ENCODE peak calls at places on chromosomes 12 and 14, in nine cellular contexts. One of them, this sample, is unnamed.

GRCh38 chr14:42391146-42391821 is 784.6 kb downstream of the LRFN5 start:
- DNase-seq in transverse colon: no peak
- DNase-seq in activated T-helper 9 cell treated with anti-CD3 and anti-CD28 coated beads, Interleukin-2, amount 50 U/mL, for 16 hours: no peak
- DNase-seq in HFFc6: no peak
- DNase-seq in activated T-cell treated with anti-CD3 and anti-CD28 coated beads for 1 hour: no peak
- DNase-seq in T-helper 2 cell: no peak
- DNase-seq in midbrain: no peak
- DNase-seq in NCI-H2081: no peak
- DNase-seq in adrenal gland: no peak
- DNase-seq in this sample: no peak

GRCh38 chr12:32208355-32208754 is 101.7 kb downstream of the BICD1 start:
- DNase-seq in midbrain: no peak
- DNase-seq in HFFc6: no peak
- DNase-seq in adrenal gland: no peak
- DNase-seq in activated T-cell treated with anti-CD3 and anti-CD28 coated beads for 1 hour: no peak
- DNase-seq in transverse colon: no peak
- DNase-seq in NCI-H2081: no peak
- DNase-seq in T-helper 2 cell: no peak
- DNase-seq in activated T-helper 9 cell treated with anti-CD3 and anti-CD28 coated beads, Interleukin-2, amount 50 U/mL, for 16 hours: no peak
- DNase-seq in this sample: no peak

GRCh38 chr12:130872179-130873096 is 572 bp downstream of the RAN start:
- DNase-seq in activated T-helper 9 cell treated with anti-CD3 and anti-CD28 coated beads, Interleukin-2, amount 50 U/mL, for 16 hours: peak; percentile 48
- DNase-seq in activated T-cell treated with anti-CD3 and anti-CD28 coated beads for 1 hour: peak; percentile 24
- DNase-seq in HFFc6: no peak
- DNase-seq in adrenal gland: peak; percentile 29
- DNase-seq in T-helper 2 cell: peak; percentile 47
- DNase-seq in midbrain: peak; percentile 26
- DNase-seq in transverse colon: peak; percentile 37
- DNase-seq in NCI-H2081: peak; percentile 24
- DNase-seq in this sample: peak; percentile 28

GRCh38 chr14:104926619-104927431 is 2.1 kb downstream of the PLD4 start:
- DNase-seq in midbrain: peak; percentile 4
- DNase-seq in activated T-cell treated with anti-CD3 and anti-CD28 coated beads for 1 hour: no peak
- DNase-seq in NCI-H2081: no peak
- DNase-seq in transverse colon: peak; percentile 38
- DNase-seq in activated T-helper 9 cell treated with anti-CD3 and anti-CD28 coated beads, Interleukin-2, amount 50 U/mL, for 16 hours: no peak
- DNase-seq in T-helper 2 cell: no peak
- DNase-seq in adrenal gland: no peak
- DNase-seq in HFFc6: no peak
- DNase-seq in this sample: no peak

GRCh38 chr12:30450226-30450625 is 245.4 kb downstream of the IPO8 start:
- DNase-seq in activated T-cell treated with anti-CD3 and anti-CD28 coated beads for 1 hour: no peak
- DNase-seq in HFFc6: no peak
- DNase-seq in T-helper 2 cell: no peak
- DNase-seq in activated T-helper 9 cell treated with anti-CD3 and anti-CD28 coated beads, Interleukin-2, amount 50 U/mL, for 16 hours: no peak
- DNase-seq in adrenal gland: no peak
- DNase-seq in NCI-H2081: no peak
- DNase-seq in midbrain: no peak
- DNase-seq in transverse colon: no peak
- DNase-seq in this sample: no peak

GRCh38 chr14:91186515-91187066 is 57.9 kb downstream of the GPR68 start:
- DNase-seq in NCI-H2081: no peak
- DNase-seq in activated T-cell treated with anti-CD3 and anti-CD28 coated beads for 1 hour: no peak
- DNase-seq in adrenal gland: no peak
- DNase-seq in T-helper 2 cell: no peak
- DNase-seq in activated T-helper 9 cell treated with anti-CD3 and anti-CD28 coated beads, Interleukin-2, amount 50 U/mL, for 16 hours: no peak
- DNase-seq in HFFc6: peak; percentile 31
- DNase-seq in midbrain: no peak
- DNase-seq in transverse colon: no peak
- DNase-seq in this sample: peak; percentile 43

GRCh38 chr12:113263431-113263963 is 42.2 kb downstream of the TPCN1 start:
- DNase-seq in HFFc6: no peak
- DNase-seq in NCI-H2081: no peak
- DNase-seq in midbrain: no peak
- DNase-seq in transverse colon: no peak
- DNase-seq in T-helper 2 cell: no peak
- DNase-seq in activated T-helper 9 cell treated with anti-CD3 and anti-CD28 coated beads, Interleukin-2, amount 50 U/mL, for 16 hours: no peak
- DNase-seq in adrenal gland: no peak
- DNase-seq in activated T-cell treated with anti-CD3 and anti-CD28 coated beads for 1 hour: no peak
- DNase-seq in this sample: no peak

GRCh38 chr14:92946847-92947545 is 24.0 kb downstream of the CHGA start:
- DNase-seq in activated T-helper 9 cell treated with anti-CD3 and anti-CD28 coated beads, Interleukin-2, amount 50 U/mL, for 16 hours: no peak
- DNase-seq in adrenal gland: no peak
- DNase-seq in midbrain: no peak
- DNase-seq in T-helper 2 cell: no peak
- DNase-seq in NCI-H2081: no peak
- DNase-seq in HFFc6: no peak
- DNase-seq in transverse colon: no peak
- DNase-seq in activated T-cell treated with anti-CD3 and anti-CD28 coated beads for 1 hour: no peak
- DNase-seq in this sample: no peak

GRCh38 chr12:1130164-1130563 is 139.1 kb downstream of the ERC1 start:
- DNase-seq in transverse colon: peak; percentile 80
- DNase-seq in NCI-H2081: no peak
- DNase-seq in HFFc6: no peak
- DNase-seq in activated T-cell treated with anti-CD3 and anti-CD28 coated beads for 1 hour: no peak
- DNase-seq in T-helper 2 cell: no peak
- DNase-seq in adrenal gland: no peak
- DNase-seq in activated T-helper 9 cell treated with anti-CD3 and anti-CD28 coated beads, Interleukin-2, amount 50 U/mL, for 16 hours: no peak
- DNase-seq in midbrain: no peak
- DNase-seq in this sample: peak; percentile 46

GRCh38 chr12:75735853-75736252 is 224.4 kb upstream of the KRR1 start:
- DNase-seq in midbrain: peak; percentile 39
- DNase-seq in activated T-helper 9 cell treated with anti-CD3 and anti-CD28 coated beads, Interleukin-2, amount 50 U/mL, for 16 hours: no peak
- DNase-seq in NCI-H2081: no peak
- DNase-seq in activated T-cell treated with anti-CD3 and anti-CD28 coated beads for 1 hour: no peak
- DNase-seq in HFFc6: no peak
- DNase-seq in adrenal gland: peak; percentile 37
- DNase-seq in T-helper 2 cell: no peak
- DNase-seq in transverse colon: no peak
- DNase-seq in this sample: peak; percentile 64

GRCh38 chr12:57451233-57451778 is 3.8 kb upstream of the INHBE start:
- DNase-seq in HFFc6: no peak
- DNase-seq in T-helper 2 cell: no peak
- DNase-seq in midbrain: no peak
- DNase-seq in activated T-cell treated with anti-CD3 and anti-CD28 coated beads for 1 hour: no peak
- DNase-seq in activated T-helper 9 cell treated with anti-CD3 and anti-CD28 coated beads, Interleukin-2, amount 50 U/mL, for 16 hours: no peak
- DNase-seq in NCI-H2081: no peak
- DNase-seq in transverse colon: no peak
- DNase-seq in adrenal gland: no peak
- DNase-seq in this sample: no peak

GRCh38 chr14:51439896-51440295 is 199.8 kb downstream of the TMX1 start:
- DNase-seq in activated T-cell treated with anti-CD3 and anti-CD28 coated beads for 1 hour: no peak
- DNase-seq in midbrain: no peak
- DNase-seq in activated T-helper 9 cell treated with anti-CD3 and anti-CD28 coated beads, Interleukin-2, amount 50 U/mL, for 16 hours: no peak
- DNase-seq in T-helper 2 cell: no peak
- DNase-seq in NCI-H2081: no peak
- DNase-seq in HFFc6: no peak
- DNase-seq in transverse colon: no peak
- DNase-seq in adrenal gland: no peak
- DNase-seq in this sample: no peak

GRCh38 chr14:25003537-25003936 is 46.4 kb downstream of the STXBP6 start:
- DNase-seq in activated T-helper 9 cell treated with anti-CD3 and anti-CD28 coated beads, Interleukin-2, amount 50 U/mL, for 16 hours: no peak
- DNase-seq in NCI-H2081: no peak
- DNase-seq in HFFc6: peak; percentile 65
- DNase-seq in midbrain: no peak
- DNase-seq in adrenal gland: no peak
- DNase-seq in activated T-cell treated with anti-CD3 and anti-CD28 coated beads for 1 hour: no peak
- DNase-seq in transverse colon: no peak
- DNase-seq in T-helper 2 cell: no peak
- DNase-seq in this sample: peak; percentile 18

GRCh38 chr14:97709552-97709951 is 912.4 kb downstream of the VRK1 start:
- DNase-seq in NCI-H2081: no peak
- DNase-seq in midbrain: no peak
- DNase-seq in transverse colon: peak; percentile 30
- DNase-seq in activated T-cell treated with anti-CD3 and anti-CD28 coated beads for 1 hour: peak; percentile 26
- DNase-seq in T-helper 2 cell: peak; percentile 36
- DNase-seq in HFFc6: no peak
- DNase-seq in activated T-helper 9 cell treated with anti-CD3 and anti-CD28 coated beads, Interleukin-2, amount 50 U/mL, for 16 hours: no peak
- DNase-seq in adrenal gland: no peak
- DNase-seq in this sample: no peak

GRCh38 chr12:48996794-48997718 is 2.1 kb downstream of the DDN start:
- DNase-seq in HFFc6: peak; percentile 39
- DNase-seq in midbrain: peak; percentile 58
- DNase-seq in NCI-H2081: peak; percentile 61
- DNase-seq in T-helper 2 cell: peak; percentile 70
- DNase-seq in activated T-cell treated with anti-CD3 and anti-CD28 coated beads for 1 hour: peak; percentile 60
- DNase-seq in transverse colon: peak; percentile 82
- DNase-seq in adrenal gland: peak; percentile 67
- DNase-seq in activated T-helper 9 cell treated with anti-CD3 and anti-CD28 coated beads, Interleukin-2, amount 50 U/mL, for 16 hours: peak; percentile 53
- DNase-seq in this sample: peak; percentile 67

GRCh38 chr14:102729268-102729667 is 48.0 kb upstream of the TRAF3 start:
- DNase-seq in transverse colon: no peak
- DNase-seq in T-helper 2 cell: no peak
- DNase-seq in NCI-H2081: no peak
- DNase-seq in activated T-cell treated with anti-CD3 and anti-CD28 coated beads for 1 hour: no peak
- DNase-seq in midbrain: no peak
- DNase-seq in adrenal gland: no peak
- DNase-seq in HFFc6: no peak
- DNase-seq in activated T-helper 9 cell treated with anti-CD3 and anti-CD28 coated beads, Interleukin-2, amount 50 U/mL, for 16 hours: no peak
- DNase-seq in this sample: no peak

GRCh38 chr12:48978291-48978740 is at the start of gene WNT1:
- DNase-seq in adrenal gland: no peak
- DNase-seq in NCI-H2081: no peak
- DNase-seq in activated T-cell treated with anti-CD3 and anti-CD28 coated beads for 1 hour: no peak
- DNase-seq in T-helper 2 cell: no peak
- DNase-seq in transverse colon: no peak
- DNase-seq in activated T-helper 9 cell treated with anti-CD3 and anti-CD28 coated beads, Interleukin-2, amount 50 U/mL, for 16 hours: no peak
- DNase-seq in HFFc6: no peak
- DNase-seq in midbrain: no peak
- DNase-seq in this sample: no peak

GRCh38 chr14:73759183-73759713 is 45.1 kb upstream of the PNMA1 start:
- DNase-seq in NCI-H2081: peak; percentile 38
- DNase-seq in T-helper 2 cell: peak; percentile 47
- DNase-seq in adrenal gland: peak; percentile 58
- DNase-seq in activated T-helper 9 cell treated with anti-CD3 and anti-CD28 coated beads, Interleukin-2, amount 50 U/mL, for 16 hours: no peak
- DNase-seq in transverse colon: peak; percentile 74
- DNase-seq in activated T-cell treated with anti-CD3 and anti-CD28 coated beads for 1 hour: peak; percentile 41
- DNase-seq in midbrain: peak; percentile 51
- DNase-seq in HFFc6: no peak
- DNase-seq in this sample: peak; percentile 62